ENCODE peak calls at places on chromosomes 6 and 20, in nine cellular contexts. One of them, this sample, is unnamed.

GRCh38 chr20:32474967-32475819 is 109.9 kb downstream of the NOL4L start:
- DNase-seq in NB4: no peak
- DNase-seq in dorsolateral prefrontal cortex: peak
- DNase-seq in WERI-Rb-1: no peak
- DNase-seq in GM12865: peak
- DNase-seq in neural progenitor cell: peak
- DNase-seq in spleen: peak
- DNase-seq in H9: peak
- DNase-seq in heart left ventricle: peak
- DNase-seq in this sample: no peak

GRCh38 chr6:134464690-134465411 is 146.9 kb upstream of the SGK1 start:
- DNase-seq in NB4: peak
- DNase-seq in dorsolateral prefrontal cortex: no peak
- DNase-seq in WERI-Rb-1: peak
- DNase-seq in GM12865: peak
- DNase-seq in neural progenitor cell: no peak
- DNase-seq in spleen: no peak
- DNase-seq in H9: no peak
- DNase-seq in heart left ventricle: no peak
- DNase-seq in this sample: no peak

GRCh38 chr6:139109558-139109957 is 25.3 kb upstream of the HECA start:
- DNase-seq in NB4: peak
- DNase-seq in dorsolateral prefrontal cortex: no peak
- DNase-seq in WERI-Rb-1: peak
- DNase-seq in GM12865: peak
- DNase-seq in neural progenitor cell: peak
- DNase-seq in spleen: no peak
- DNase-seq in H9: peak
- DNase-seq in heart left ventricle: no peak
- DNase-seq in this sample: no peak

GRCh38 chr6:40817369-40817768 is 221.7 kb downstream of the UNC5CL start:
- DNase-seq in NB4: no peak
- DNase-seq in dorsolateral prefrontal cortex: no peak
- DNase-seq in WERI-Rb-1: no peak
- DNase-seq in GM12865: no peak
- DNase-seq in neural progenitor cell: no peak
- DNase-seq in spleen: no peak
- DNase-seq in H9: no peak
- DNase-seq in heart left ventricle: no peak
- DNase-seq in this sample: no peak

GRCh38 chr20:31788578-31788977 is 30.6 kb upstream of the MYLK2 start:
- DNase-seq in NB4: peak
- DNase-seq in dorsolateral prefrontal cortex: no peak
- DNase-seq in WERI-Rb-1: no peak
- DNase-seq in GM12865: no peak
- DNase-seq in neural progenitor cell: no peak
- DNase-seq in spleen: no peak
- DNase-seq in H9: peak
- DNase-seq in heart left ventricle: no peak
- DNase-seq in this sample: no peak

GRCh38 chr20:48750941-48751620 is 76.7 kb downstream of the PREX1 start:
- DNase-seq in NB4: peak
- DNase-seq in dorsolateral prefrontal cortex: peak
- DNase-seq in WERI-Rb-1: no peak
- DNase-seq in GM12865: peak
- DNase-seq in neural progenitor cell: peak
- DNase-seq in spleen: peak
- DNase-seq in H9: peak
- DNase-seq in heart left ventricle: peak
- DNase-seq in this sample: no peak

GRCh38 chr6:112228480-112229332 is 25.7 kb downstream of the LAMA4 start:
- DNase-seq in NB4: no peak
- DNase-seq in dorsolateral prefrontal cortex: no peak
- DNase-seq in WERI-Rb-1: no peak
- DNase-seq in GM12865: no peak
- DNase-seq in neural progenitor cell: no peak
- DNase-seq in spleen: no peak
- DNase-seq in H9: no peak
- DNase-seq in heart left ventricle: no peak
- DNase-seq in this sample: no peak

GRCh38 chr20:34407962-34408474 is 44.9 kb downstream of the ITCH start:
- DNase-seq in NB4: no peak
- DNase-seq in dorsolateral prefrontal cortex: no peak
- DNase-seq in WERI-Rb-1: no peak
- DNase-seq in GM12865: no peak
- DNase-seq in neural progenitor cell: no peak
- DNase-seq in spleen: no peak
- DNase-seq in H9: no peak
- DNase-seq in heart left ventricle: no peak
- DNase-seq in this sample: no peak

GRCh38 chr6:42315991-42316378 is 98.3 kb upstream of the MRPS10 start:
- DNase-seq in NB4: peak
- DNase-seq in dorsolateral prefrontal cortex: no peak
- DNase-seq in WERI-Rb-1: no peak
- DNase-seq in GM12865: peak
- DNase-seq in neural progenitor cell: no peak
- DNase-seq in spleen: no peak
- DNase-seq in H9: peak
- DNase-seq in heart left ventricle: no peak
- DNase-seq in this sample: no peak

GRCh38 chr6:41306187-41306854 is 19.8 kb upstream of the TREM1 start:
- DNase-seq in NB4: peak
- DNase-seq in dorsolateral prefrontal cortex: no peak
- DNase-seq in WERI-Rb-1: peak
- DNase-seq in GM12865: peak
- DNase-seq in neural progenitor cell: peak
- DNase-seq in spleen: no peak
- DNase-seq in H9: peak
- DNase-seq in heart left ventricle: no peak
- DNase-seq in this sample: no peak

GRCh38 chr6:149925253-149925973 is 2.5 kb upstream of the RAET1G start:
- DNase-seq in NB4: no peak
- DNase-seq in dorsolateral prefrontal cortex: no peak
- DNase-seq in WERI-Rb-1: peak
- DNase-seq in GM12865: no peak
- DNase-seq in neural progenitor cell: peak
- DNase-seq in spleen: peak
- DNase-seq in H9: no peak
- DNase-seq in heart left ventricle: peak
- DNase-seq in this sample: no peak

GRCh38 chr6:37222125-37222967 is 35.2 kb upstream of the TBC1D22B start:
- DNase-seq in NB4: peak
- DNase-seq in dorsolateral prefrontal cortex: peak
- DNase-seq in WERI-Rb-1: peak
- DNase-seq in GM12865: peak
- DNase-seq in neural progenitor cell: peak
- DNase-seq in spleen: peak
- DNase-seq in H9: peak
- DNase-seq in heart left ventricle: peak
- DNase-seq in this sample: no peak

GRCh38 chr20:32231847-32232246 is 24.2 kb downstream of the POFUT1 start:
- DNase-seq in NB4: peak
- DNase-seq in dorsolateral prefrontal cortex: no peak
- DNase-seq in WERI-Rb-1: no peak
- DNase-seq in GM12865: peak
- DNase-seq in neural progenitor cell: no peak
- DNase-seq in spleen: no peak
- DNase-seq in H9: no peak
- DNase-seq in heart left ventricle: no peak
- DNase-seq in this sample: no peak

GRCh38 chr20:44495802-44496481 is 20.3 kb downstream of the TTPAL start:
- DNase-seq in NB4: peak
- DNase-seq in dorsolateral prefrontal cortex: no peak
- DNase-seq in WERI-Rb-1: no peak
- DNase-seq in GM12865: peak
- DNase-seq in neural progenitor cell: no peak
- DNase-seq in spleen: no peak
- DNase-seq in H9: no peak
- DNase-seq in heart left ventricle: no peak
- DNase-seq in this sample: no peak

GRCh38 chr20:32969356-32970114 is 34.7 kb downstream of the SUN5 start:
- DNase-seq in NB4: no peak
- DNase-seq in dorsolateral prefrontal cortex: no peak
- DNase-seq in WERI-Rb-1: no peak
- DNase-seq in GM12865: no peak
- DNase-seq in neural progenitor cell: no peak
- DNase-seq in spleen: peak
- DNase-seq in H9: peak
- DNase-seq in heart left ventricle: no peak
- DNase-seq in this sample: no peak

GRCh38 chr20:46206025-46206424 is 87.9 kb downstream of the CD40 start:
- DNase-seq in NB4: peak
- DNase-seq in dorsolateral prefrontal cortex: no peak
- DNase-seq in WERI-Rb-1: no peak
- DNase-seq in GM12865: peak
- DNase-seq in neural progenitor cell: no peak
- DNase-seq in spleen: peak
- DNase-seq in H9: no peak
- DNase-seq in heart left ventricle: peak
- DNase-seq in this sample: no peak

GRCh38 chr20:48897298-48898044 is 24.0 kb upstream of the ARFGEF2 start:
- DNase-seq in NB4: peak
- DNase-seq in dorsolateral prefrontal cortex: no peak
- DNase-seq in WERI-Rb-1: no peak
- DNase-seq in GM12865: no peak
- DNase-seq in neural progenitor cell: no peak
- DNase-seq in spleen: no peak
- DNase-seq in H9: no peak
- DNase-seq in heart left ventricle: no peak
- DNase-seq in this sample: no peak

GRCh38 chr20:31608256-31608980 is 3.3 kb downstream of the ID1 start:
- DNase-seq in NB4: peak
- DNase-seq in dorsolateral prefrontal cortex: no peak
- DNase-seq in WERI-Rb-1: peak
- DNase-seq in GM12865: no peak
- DNase-seq in neural progenitor cell: peak
- DNase-seq in spleen: peak
- DNase-seq in H9: peak
- DNase-seq in heart left ventricle: peak
- DNase-seq in this sample: peak

GRCh38 chr6:12603711-12604049 is 112.9 kb upstream of the PHACTR1 start:
- DNase-seq in NB4: no peak
- DNase-seq in dorsolateral prefrontal cortex: no peak
- DNase-seq in WERI-Rb-1: no peak
- DNase-seq in GM12865: no peak
- DNase-seq in neural progenitor cell: no peak
- DNase-seq in spleen: no peak
- DNase-seq in H9: no peak
- DNase-seq in heart left ventricle: no peak
- DNase-seq in this sample: no peak
- TF ChIP-seq CTCF in NB4: no peak
- TF ChIP-seq CTCF in dorsolateral prefrontal cortex: no peak
- TF ChIP-seq CTCF in WERI-Rb-1: no peak
- TF ChIP-seq CTCF in GM12865: no peak
- TF ChIP-seq CTCF in neural progenitor cell: no peak
- TF ChIP-seq CTCF in spleen: no peak
- TF ChIP-seq CTCF in H9: no peak
- TF ChIP-seq CTCF in heart left ventricle: no peak
- TF ChIP-seq CTCF in this sample: no peak

GRCh38 chr6:123383718-123384117 is 253.0 kb downstream of the TRDN start:
- DNase-seq in NB4: no peak
- DNase-seq in dorsolateral prefrontal cortex: no peak
- DNase-seq in WERI-Rb-1: no peak
- DNase-seq in GM12865: no peak
- DNase-seq in neural progenitor cell: no peak
- DNase-seq in spleen: no peak
- DNase-seq in H9: no peak
- DNase-seq in heart left ventricle: no peak
- DNase-seq in this sample: no peak

DNA sequence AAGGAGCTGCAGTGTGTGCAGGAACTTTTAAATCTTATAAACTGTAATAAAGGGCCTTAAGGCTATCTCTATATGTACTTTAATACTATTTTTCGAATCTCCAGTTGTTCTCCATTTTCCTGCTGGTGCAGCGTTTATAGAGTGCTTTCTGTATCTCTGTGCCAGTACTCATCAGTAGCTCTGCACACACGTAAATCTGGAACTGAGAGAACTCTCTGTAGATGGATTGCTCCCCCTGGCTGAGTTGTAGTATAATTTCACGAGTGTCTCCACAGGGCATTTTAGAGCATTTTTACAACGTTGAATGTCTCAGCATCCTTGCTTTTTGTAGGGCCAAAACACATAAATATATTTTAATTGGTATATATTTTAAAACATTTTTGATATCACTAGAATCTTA is 256.5 kb downstream of the TRDN start:
- DNase-seq in NB4: peak
- DNase-seq in dorsolateral prefrontal cortex: no peak
- DNase-seq in WERI-Rb-1: peak
- DNase-seq in GM12865: peak
- DNase-seq in neural progenitor cell: peak
- DNase-seq in spleen: no peak
- DNase-seq in H9: no peak
- DNase-seq in heart left ventricle: no peak
- DNase-seq in this sample: no peak
- TF ChIP-seq CTCF in NB4: peak
- TF ChIP-seq CTCF in dorsolateral prefrontal cortex: peak
- TF ChIP-seq CTCF in WERI-Rb-1: peak
- TF ChIP-seq CTCF in GM12865: peak
- TF ChIP-seq CTCF in neural progenitor cell: peak
- TF ChIP-seq CTCF in spleen: no peak
- TF ChIP-seq CTCF in H9: peak
- TF ChIP-seq CTCF in heart left ventricle: no peak
- TF ChIP-seq CTCF in this sample: no peak

GRCh38 chr20:18718129-18718528 is 95.5 kb upstream of the SCP2D1 start:
- DNase-seq in NB4: no peak
- DNase-seq in dorsolateral prefrontal cortex: no peak
- DNase-seq in WERI-Rb-1: no peak
- DNase-seq in GM12865: peak
- DNase-seq in neural progenitor cell: no peak
- DNase-seq in spleen: no peak
- DNase-seq in H9: no peak
- DNase-seq in heart left ventricle: no peak
- DNase-seq in this sample: no peak
- TF ChIP-seq CTCF in NB4: no peak
- TF ChIP-seq CTCF in dorsolateral prefrontal cortex: no peak
- TF ChIP-seq CTCF in WERI-Rb-1: peak
- TF ChIP-seq CTCF in GM12865: no peak
- TF ChIP-seq CTCF in neural progenitor cell: no peak
- TF ChIP-seq CTCF in spleen: no peak
- TF ChIP-seq CTCF in H9: peak
- TF ChIP-seq CTCF in heart left ventricle: no peak
- TF ChIP-seq CTCF in this sample: no peak

DNA sequence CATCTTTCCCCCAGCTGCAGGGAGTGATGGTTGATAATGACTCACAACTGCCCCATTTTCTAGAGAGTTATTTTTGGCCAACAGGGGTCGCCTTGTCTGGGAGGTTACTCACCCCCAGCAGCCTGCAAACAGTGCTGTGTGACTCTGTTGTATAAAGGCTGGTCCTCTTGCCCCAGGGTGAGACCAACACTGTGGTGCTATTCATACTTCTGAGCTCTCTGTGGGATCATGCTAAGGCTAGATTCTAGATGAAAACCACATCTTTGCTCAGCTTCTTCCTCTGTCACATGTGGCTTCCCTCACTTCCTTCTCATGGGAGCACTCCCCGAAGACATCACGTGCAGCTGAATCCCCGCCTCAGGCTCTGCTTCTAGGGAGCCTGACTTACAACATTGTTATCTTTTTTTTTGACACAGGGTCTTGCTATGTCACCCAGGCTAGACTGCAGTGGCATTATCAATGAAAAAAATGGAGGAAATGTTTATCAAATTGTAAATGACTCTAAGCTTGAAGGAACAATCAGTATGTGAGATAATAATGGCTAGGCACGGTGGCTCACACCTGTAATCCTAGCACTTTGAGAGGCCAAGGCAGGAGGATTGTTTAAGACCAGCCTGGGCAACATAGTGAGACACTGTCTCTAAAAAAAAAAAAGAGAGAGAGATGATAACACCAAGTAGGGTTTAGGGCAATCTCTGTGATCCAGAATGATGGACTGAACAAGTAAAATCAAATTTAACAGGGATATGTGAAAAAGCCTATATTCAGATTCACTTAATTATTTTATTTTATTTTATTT is 55.7 kb upstream of the SLC23A2 start:
- DNase-seq in NB4: peak
- DNase-seq in dorsolateral prefrontal cortex: no peak
- DNase-seq in WERI-Rb-1: no peak
- DNase-seq in GM12865: peak
- DNase-seq in neural progenitor cell: no peak
- DNase-seq in spleen: peak
- DNase-seq in H9: peak
- DNase-seq in heart left ventricle: peak
- DNase-seq in this sample: no peak
- TF ChIP-seq CTCF in NB4: peak
- TF ChIP-seq CTCF in dorsolateral prefrontal cortex: no peak
- TF ChIP-seq CTCF in WERI-Rb-1: no peak
- TF ChIP-seq CTCF in GM12865: peak
- TF ChIP-seq CTCF in neural progenitor cell: peak
- TF ChIP-seq CTCF in spleen: peak
- TF ChIP-seq CTCF in H9: peak
- TF ChIP-seq CTCF in heart left ventricle: no peak
- TF ChIP-seq CTCF in this sample: no peak

This sample was measured in omental fat pad.